ENCODE peak calls at places on chromosomes 3 and 15, in five cellular contexts. One of them, this sample, is unnamed.

GRCh38 chr3:186760141-186760813 is 23.1 kb upstream of the EIF4A2 start:
- DNase-seq in AG08396: no peak
- DNase-seq in astrocyte of the spinal cord: no peak
- DNase-seq in NCI-H774: no peak
- DNase-seq in substantia nigra: no peak
- DNase-seq in this sample: peak

GRCh38 chr3:128539376-128539775 is 46.4 kb upstream of the GATA2 start:
- DNase-seq in AG08396: no peak
- DNase-seq in astrocyte of the spinal cord: no peak
- DNase-seq in NCI-H774: no peak
- DNase-seq in substantia nigra: no peak
- DNase-seq in this sample: no peak

GRCh38 chr15:34336947-34337556 is 529 bp downstream of the SLC12A6 start:
- DNase-seq in AG08396: no peak
- DNase-seq in astrocyte of the spinal cord: no peak
- DNase-seq in NCI-H774: no peak
- DNase-seq in substantia nigra: no peak
- DNase-seq in this sample: no peak

GRCh38 chr15:90213123-90213817 is 12.1 kb downstream of the SEMA4B start:
- DNase-seq in AG08396: no peak
- DNase-seq in astrocyte of the spinal cord: no peak
- DNase-seq in NCI-H774: no peak
- DNase-seq in substantia nigra: no peak
- DNase-seq in this sample: no peak

GRCh38 chr15:75669191-75669878 is 21.6 kb downstream of the SNX33 start:
- DNase-seq in AG08396: no peak
- DNase-seq in astrocyte of the spinal cord: no peak
- DNase-seq in NCI-H774: no peak
- DNase-seq in substantia nigra: no peak
- DNase-seq in this sample: peak

GRCh38 chr3:11551019-11551418 is 92.7 kb downstream of the VGLL4 start:
- DNase-seq in AG08396: no peak
- DNase-seq in astrocyte of the spinal cord: no peak
- DNase-seq in NCI-H774: no peak
- DNase-seq in substantia nigra: no peak
- DNase-seq in this sample: no peak

GRCh38 chr15:78641876-78642275 is 866 bp upstream of the CHRNB4 start:
- DNase-seq in AG08396: no peak
- DNase-seq in astrocyte of the spinal cord: no peak
- DNase-seq in NCI-H774: no peak
- DNase-seq in substantia nigra: no peak
- DNase-seq in this sample: no peak

GRCh38 chr15:74519311-74519710 is 21.7 kb upstream of the ARID3B start:
- DNase-seq in AG08396: no peak
- DNase-seq in astrocyte of the spinal cord: peak
- DNase-seq in NCI-H774: no peak
- DNase-seq in substantia nigra: no peak
- DNase-seq in this sample: peak

GRCh38 chr3:33313331-33313730 is 36.1 kb downstream of the FBXL2 start:
- DNase-seq in AG08396: no peak
- DNase-seq in astrocyte of the spinal cord: peak
- DNase-seq in NCI-H774: no peak
- DNase-seq in substantia nigra: no peak
- DNase-seq in this sample: peak

GRCh38 chr3:134426660-134427181 is 52.5 kb upstream of the AMOTL2 start:
- DNase-seq in AG08396: peak
- DNase-seq in astrocyte of the spinal cord: peak
- DNase-seq in NCI-H774: no peak
- DNase-seq in substantia nigra: no peak
- DNase-seq in this sample: peak

GRCh38 chr3:138381950-138382715 is 33.8 kb downstream of the MRAS start:
- DNase-seq in AG08396: peak
- DNase-seq in astrocyte of the spinal cord: peak
- DNase-seq in NCI-H774: no peak
- DNase-seq in substantia nigra: no peak
- DNase-seq in this sample: no peak

GRCh38 chr15:89751748-89752147 is 699 bp upstream of the MESP1 start:
- DNase-seq in AG08396: no peak
- DNase-seq in astrocyte of the spinal cord: no peak
- DNase-seq in NCI-H774: no peak
- DNase-seq in substantia nigra: no peak
- DNase-seq in this sample: no peak

GRCh38 chr3:27185231-27185989 is 183.8 kb downstream of the NEK10 start:
- DNase-seq in AG08396: no peak
- DNase-seq in astrocyte of the spinal cord: no peak
- DNase-seq in NCI-H774: no peak
- DNase-seq in substantia nigra: no peak
- DNase-seq in this sample: no peak

GRCh38 chr3:130918328-130918727 is 24.4 kb downstream of the ATP2C1 start:
- DNase-seq in AG08396: no peak
- DNase-seq in astrocyte of the spinal cord: no peak
- DNase-seq in NCI-H774: no peak
- DNase-seq in substantia nigra: no peak
- DNase-seq in this sample: no peak

GRCh38 chr3:152622813-152623167 is 212.1 kb upstream of the P2RY1 start:
- DNase-seq in AG08396: no peak
- DNase-seq in astrocyte of the spinal cord: no peak
- DNase-seq in NCI-H774: no peak
- DNase-seq in substantia nigra: no peak
- DNase-seq in this sample: no peak

GRCh38 chr3:169969696-169970095 is 3.1 kb downstream of the SEC62 start:
- DNase-seq in AG08396: no peak
- DNase-seq in astrocyte of the spinal cord: no peak
- DNase-seq in NCI-H774: no peak
- DNase-seq in substantia nigra: no peak
- DNase-seq in this sample: no peak

GRCh38 chr3:25165306-25165705 is 262.8 kb upstream of the RARB start:
- DNase-seq in AG08396: no peak
- DNase-seq in astrocyte of the spinal cord: no peak
- DNase-seq in NCI-H774: no peak
- DNase-seq in substantia nigra: no peak
- DNase-seq in this sample: no peak

GRCh38 chr15:65249641-65250040 is 37.0 kb downstream of the PARP16 start:
- DNase-seq in AG08396: no peak
- DNase-seq in astrocyte of the spinal cord: no peak
- DNase-seq in NCI-H774: no peak
- DNase-seq in substantia nigra: no peak
- DNase-seq in this sample: no peak

GRCh38 chr3:122679467-122680291 is 960 bp upstream of the PARP14 start:
- DNase-seq in AG08396: peak
- DNase-seq in astrocyte of the spinal cord: no peak
- DNase-seq in NCI-H774: no peak
- DNase-seq in substantia nigra: no peak
- DNase-seq in this sample: no peak

GRCh38 chr3:13215940-13216546 is 142.8 kb upstream of the IQSEC1 start:
- DNase-seq in AG08396: peak
- DNase-seq in astrocyte of the spinal cord: peak
- DNase-seq in NCI-H774: no peak
- DNase-seq in substantia nigra: no peak
- DNase-seq in this sample: peak

GRCh38 chr3:58469096-58469495 is 22.8 kb upstream of the KCTD6 start:
- DNase-seq in AG08396: no peak
- DNase-seq in astrocyte of the spinal cord: no peak
- DNase-seq in NCI-H774: no peak
- DNase-seq in substantia nigra: no peak
- DNase-seq in this sample: no peak

GRCh38 chr15:73142802-73143762 is 90.8 kb downstream of the NEO1 start:
- DNase-seq in AG08396: no peak
- DNase-seq in astrocyte of the spinal cord: no peak
- DNase-seq in NCI-H774: no peak
- DNase-seq in substantia nigra: no peak
- DNase-seq in this sample: no peak

GRCh38 chr15:66885281-66885915 is 180.0 kb upstream of the SMAD3 start:
- DNase-seq in AG08396: no peak
- DNase-seq in astrocyte of the spinal cord: no peak
- DNase-seq in NCI-H774: no peak
- DNase-seq in substantia nigra: no peak
- DNase-seq in this sample: no peak

GRCh38 chr3:149340310-149340933 is 7.0 kb upstream of the TM4SF18 start:
- DNase-seq in AG08396: no peak
- DNase-seq in astrocyte of the spinal cord: peak
- DNase-seq in NCI-H774: peak
- DNase-seq in substantia nigra: no peak
- DNase-seq in this sample: peak

GRCh38 chr3:127493924-127494646 is 96.4 kb downstream of the TPRA1 start:
- DNase-seq in AG08396: no peak
- DNase-seq in astrocyte of the spinal cord: no peak
- DNase-seq in NCI-H774: no peak
- DNase-seq in substantia nigra: no peak
- DNase-seq in this sample: no peak

GRCh38 chr3:4332111-4332510 is 28.9 kb downstream of the SETMAR start:
- DNase-seq in AG08396: no peak
- DNase-seq in astrocyte of the spinal cord: no peak
- DNase-seq in NCI-H774: no peak
- DNase-seq in substantia nigra: no peak
- DNase-seq in this sample: no peak

GRCh38 chr3:123834631-123835030 is 49.5 kb downstream of the MYLK start:
- DNase-seq in AG08396: peak
- DNase-seq in astrocyte of the spinal cord: peak
- DNase-seq in NCI-H774: no peak
- DNase-seq in substantia nigra: no peak
- DNase-seq in this sample: peak

GRCh38 chr3:88480822-88481221 is 331.1 kb downstream of the C3orf38 start:
- DNase-seq in AG08396: no peak
- DNase-seq in astrocyte of the spinal cord: no peak
- DNase-seq in NCI-H774: no peak
- DNase-seq in substantia nigra: no peak
- DNase-seq in this sample: no peak

This sample was measured in A172.